ENCODE peak calls at places on chromosomes 4 and X, in seven cellular contexts. G, T, Y, K, B, Q and R are unnamed samples.

GRCh38 chr4:688695-689497 is at the start of gene SLC49A3:
- DNase-seq in T (no peak), Q (no peak), K (peak; percentile 62), G (no peak), B (no peak), Y (no peak), R (no peak)

GRCh38 chr4:5222951-5223350 is 171.7 kb downstream of the STK32B start:
- DNase-seq in Q (no peak), T (no peak), B (no peak), G (no peak), Y (no peak), K (no peak), R (no peak)

GRCh38 chrX:132442674-132443073 is 46.2 kb downstream of the MBNL3 start:
- DNase-seq in Q (no peak), Y (no peak), T (no peak), G (no peak), B (peak; percentile 25), K (no peak), R (no peak)

GRCh38 chr4:121370729-121371325 is 10.0 kb downstream of the QRFPR start:
- DNase-seq in K (no peak), G (no peak), Q (peak; percentile 64), B (peak; percentile 44), T (peak; percentile 33), Y (no peak), R (no peak)

GRCh38 chr4:108959497-108959896 is 196.6 kb upstream of the ETNPPL start:
- DNase-seq in B (no peak), Y (no peak), G (no peak), K (no peak), Q (no peak), T (no peak), R (no peak)

GRCh38 chrX:30572004-30572403 is 5.6 kb downstream of the TASL start:
- DNase-seq in T (no peak), K (no peak), G (no peak), Y (no peak), B (no peak), Q (no peak), R (no peak)

GRCh38 chr4:108117473-108118182 is 51.1 kb downstream of the LEF1 start:
- DNase-seq in G (no peak), K (no peak), B (peak; percentile 35), T (no peak), Y (no peak), Q (no peak), R (no peak)

GRCh38 chrX:120761810-120762209 is 113.9 kb downstream of the CT47B1 start:
- DNase-seq in Q (no peak), G (no peak), K (no peak), T (no peak), Y (no peak), B (no peak), R (no peak)

GRCh38 chr4:186881521-186882220 is 158.0 kb upstream of the FAT1 start:
- DNase-seq in B (peak; percentile 65), Y (no peak), T (no peak), G (no peak), K (no peak), Q (peak; percentile 20), R (no peak)

GRCh38 chrX:327660-328126 is 9.1 kb upstream of the GTPBP6 start:
- DNase-seq in T (no peak), K (peak; percentile 24), Y (no peak), Q (no peak), G (no peak), B (no peak), R (no peak)

GRCh38 chrX:40420899-40421729 is 159.7 kb upstream of the ATP6AP2 start:
- DNase-seq in G (no peak), K (peak; percentile 53), T (no peak), Q (peak; percentile 83), Y (no peak), B (no peak), R (no peak)

GRCh38 chr4:24793219-24794005 is 2.0 kb upstream of the SOD3 start:
- DNase-seq in B (no peak), Q (no peak), T (no peak), Y (no peak), K (no peak), G (no peak), R (no peak)

GRCh38 chr4:123822353-123822752 is 425.8 kb downstream of the SPRY1 start:
- DNase-seq in T (no peak), B (no peak), G (no peak), K (no peak), Q (no peak), Y (no peak), R (no peak)